ENCODE peak calls at places on chromosomes 1 and 21, in four cellular contexts. K is neural crest cell, E is NCI-H1092, O is HFF-Myc. I is an unnamed sample.
A peak's percentile ranks its signal among the peaks of the same experiment; 100 is the strongest.

GRCh38 chr1:229298420-229298819 is 27.5 kb downstream of the RAB4A start:
- DNase-seq in E (no peak), K (no peak), O (no peak), I (no peak)

GRCh38 chr1:1173793-1174415 is at the start of gene TTLL10:
- DNase-seq in O (no peak), E (no peak), K (no peak), I (no peak)

GRCh38 chr21:38800924-38801744 is 4.6 kb upstream of the ETS2 start:
- DNase-seq in E (no peak), K (no peak), O (no peak), I (no peak)

GRCh38 chr1:171999756-172000155 is 158.5 kb downstream of the DNM3 start:
- DNase-seq in K (no peak), E (no peak), O (no peak), I (no peak)

GRCh38 chr1:209610378-209610905 is 26.9 kb downstream of the CAMK1G start:
- DNase-seq in O (no peak), K (no peak), E (no peak), I (no peak)

GRCh38 chr1:227947425-227947677 is 381 bp downstream of the WNT9A start:
- DNase-seq in O (no peak), K (no peak), E (no peak), I (no peak)

GRCh38 chr1:91526496-91526895 is 25.8 kb downstream of the CDC7 start:
- DNase-seq in O (peak; percentile 30), E (no peak), K (no peak), I (no peak)

GRCh38 chr1:10947181-10947580 is 65.3 kb upstream of the TARDBP start:
- DNase-seq in E (no peak), O (no peak), K (no peak), I (no peak)

GRCh38 chr1:110321045-110321444 is 18.1 kb upstream of the RBM15 start:
- DNase-seq in E (no peak), K (no peak), O (no peak), I (no peak)

GRCh38 chr1:231934797-231935196 is 308.2 kb downstream of the DISC1 start:
- DNase-seq in E (peak; percentile 91), K (no peak), O (no peak), I (no peak)

GRCh38 chr21:43865471-43866181 is 603 bp downstream of the AGPAT3 start:
- DNase-seq in K (no peak), E (no peak), O (no peak), I (no peak)

GRCh38 chr1:223033658-223034057 is 109.4 kb downstream of the TLR5 start:
- DNase-seq in O (no peak), E (no peak), K (no peak), I (no peak)

GRCh38 chr1:231407537-231408396 is 14.3 kb downstream of the EGLN1 start:
- DNase-seq in E (no peak), K (no peak), O (no peak), I (no peak)

GRCh38 chr1:161772397-161772796 is 6.3 kb downstream of the ATF6 start:
- DNase-seq in E (no peak), K (no peak), O (no peak), I (no peak)

GRCh38 chr1:29592731-29593130 is 356.4 kb downstream of the PTPRU start:
- DNase-seq in K (no peak), E (no peak), O (no peak), I (no peak)

GRCh38 chr1:86119214-86119764 is 37.3 kb downstream of the COL24A1 start:
- DNase-seq in O (no peak), E (no peak), K (no peak), I (no peak)

I was measured in astrocyte of the cerebellum.